ENCODE peak calls at places on chromosomes 3 and 15, in six cellular contexts. Q is fibroblast of the aortic adventitia, F is T-helper 1 cell, L is PC-3, S is mucosa of descending colon, M is GM10248. C is an unnamed sample.

GRCh38 chr15:34370129-34370528 is 3.1 kb upstream of the LPCAT4 start:
- DNase-seq in Q (no peak), F (no peak), L (no peak), S (no peak), M (no peak), C (no peak)

GRCh38 chr3:53994986-53995385 is 103.3 kb upstream of the SELENOK start:
- DNase-seq in Q (no peak), F (no peak), L (no peak), S (no peak), M (no peak), C (no peak)

GRCh38 chr3:4772171-4772804 is 206.9 kb upstream of the BHLHE40 start:
- DNase-seq in Q (peak), F (no peak), L (peak), S (peak), M (no peak), C (no peak)

GRCh38 chr15:60704129-60704528 is 225.2 kb upstream of the ICE2 start:
- DNase-seq in Q (no peak), F (no peak), L (no peak), S (peak), M (no peak), C (no peak)

GRCh38 chr3:196788509-196788908 is 48.9 kb downstream of the PAK2 start:
- DNase-seq in Q (no peak), F (no peak), L (no peak), S (no peak), M (no peak), C (no peak)

GRCh38 chr3:122940628-122941086 is 86.9 kb downstream of the SEMA5B start:
- DNase-seq in Q (peak), F (no peak), L (no peak), S (no peak), M (no peak), C (no peak)

GRCh38 chr3:184338538-184338945 is 1.1 kb downstream of the FAM131A start:
- DNase-seq in Q (peak), F (no peak), L (no peak), S (peak), M (no peak), C (no peak)

GRCh38 chr15:62067448-62068044 is 769 bp downstream of the C2CD4A start:
- DNase-seq in Q (no peak), F (no peak), L (peak), S (peak), M (no peak), C (no peak)

GRCh38 chr3:125651246-125651645 is 55.9 kb upstream of the OSBPL11 start:
- DNase-seq in Q (peak), F (no peak), L (peak), S (no peak), M (no peak), C (no peak)

GRCh38 chr3:194877311-194878119 is 191.8 kb downstream of the FAM43A start:
- DNase-seq in Q (peak), F (no peak), L (no peak), S (no peak), M (no peak), C (no peak)

GRCh38 chr3:143578810-143579425 is 269.4 kb downstream of the SLC9A9 start:
- DNase-seq in Q (no peak), F (no peak), L (no peak), S (no peak), M (no peak), C (no peak)

GRCh38 chr3:197546307-197547085 is 9.3 kb downstream of the BDH1 start:
- DNase-seq in Q (no peak), F (no peak), L (no peak), S (no peak), M (no peak), C (no peak)

GRCh38 chr3:124281453-124282316 is 289.8 kb upstream of the ROPN1 start:
- DNase-seq in Q (peak), F (no peak), L (peak), S (no peak), M (peak), C (no peak)

GRCh38 chr15:53910236-53910849 is 67.9 kb upstream of the UNC13C start:
- DNase-seq in Q (peak), F (no peak), L (peak), S (peak), M (no peak), C (no peak)

GRCh38 chr3:16151109-16151508 is 23.4 kb upstream of the GALNT15 start:
- DNase-seq in Q (peak), F (no peak), L (peak), S (peak), M (no peak), C (no peak)